ENCODE peak calls at places on chromosomes 1 and 21, in nine cellular contexts. T is effector memory CD4-positive, alpha-beta T cell; J is PC-3; D is hepatocyte; K is psoas muscle; S is cardiac muscle cell; H is left ventricle myocardium inferior; M is lower lobe of right lung; V is body of pancreas. C is an unnamed sample.

GRCh38 chr1:39268112-39268581 is 63.7 kb downstream of the MACF1 start:
- DNase-seq in K (no peak), S (peak; percentile 90), T (no peak), J (no peak), M (no peak), D (peak; percentile 49), H (no peak), V (peak; percentile 41), C (no peak)

GRCh38 chr1:204345425-204345824 is 14.3 kb downstream of the PLEKHA6 start:
- DNase-seq in S (no peak), T (no peak), H (no peak), K (no peak), V (no peak), D (no peak), M (no peak), J (no peak), C (no peak)

GRCh38 chr21:41783476-41784150 is 16.8 kb upstream of the RIPK4 start:
- DNase-seq in S (no peak), D (peak; percentile 85), M (no peak), J (peak; percentile 100), V (peak; percentile 74), T (no peak), H (no peak), K (no peak), C (no peak)

GRCh38 chr1:24540906-24541710 is 14.8 kb upstream of the NCMAP start:
- DNase-seq in D (peak; percentile 78), V (peak; percentile 75), M (no peak), H (no peak), S (peak; percentile 65), J (peak; percentile 83), T (no peak), K (no peak), C (no peak)

GRCh38 chr1:22739648-22740385 is 29.2 kb downstream of the EPHB2 start:
- DNase-seq in H (no peak), D (peak; percentile 77), S (peak; percentile 96), K (peak; percentile 69), M (no peak), J (no peak), T (no peak), V (no peak), C (no peak)

GRCh38 chr1:52237430-52237829 is 95.5 kb downstream of the ZFYVE9 start:
- DNase-seq in T (no peak), K (no peak), D (no peak), M (no peak), H (no peak), S (peak; percentile 61), J (peak; percentile 66), V (no peak), C (no peak)

GRCh38 chr1:230308821-230309220 is 117.3 kb downstream of the PGBD5 start:
- DNase-seq in S (no peak), V (no peak), K (no peak), M (no peak), J (no peak), D (no peak), T (no peak), H (no peak), C (peak; percentile 68)

GRCh38 chr1:24202987-24203386 is 15.9 kb upstream of the IFNLR1 start:
- DNase-seq in T (no peak), K (no peak), J (no peak), D (no peak), H (no peak), M (no peak), V (no peak), S (no peak), C (peak; percentile 51)

GRCh38 chr1:197356723-197357533 is 88.9 kb downstream of the CRB1 start:
- DNase-seq in J (peak; percentile 62), D (peak; percentile 66), S (peak; percentile 77), V (peak; percentile 44), T (no peak), K (no peak), M (no peak), H (no peak), C (no peak)

GRCh38 chr1:234932106-234932505 is 196.5 kb downstream of the TOMM20 start:
- DNase-seq in S (no peak), K (no peak), T (no peak), M (no peak), H (no peak), D (no peak), V (peak; percentile 4), J (no peak), C (no peak)

GRCh38 chr1:164895026-164895907 is 336.3 kb downstream of the PBX1 start:
- DNase-seq in J (peak; percentile 27), T (no peak), V (no peak), S (no peak), K (no peak), H (peak; percentile 29), M (no peak), D (no peak), C (peak; percentile 61)

GRCh38 chr1:162358928-162359327 is 17.7 kb downstream of the SPATA46 start:
- DNase-seq in T (no peak), K (no peak), D (no peak), M (no peak), H (no peak), S (no peak), V (no peak), J (no peak), C (no peak)

GRCh38 chr1:162360237-162360873 is 16.3 kb downstream of the SPATA46 start:
- DNase-seq in T (no peak), J (no peak), K (no peak), M (no peak), D (no peak), S (no peak), V (no peak), H (no peak), C (no peak)

GRCh38 chr1:162359523-162360236 is 17.0 kb downstream of the SPATA46 start:
- DNase-seq in V (no peak), S (no peak), J (no peak), T (no peak), D (no peak), H (no peak), M (no peak), K (no peak), C (no peak)

GRCh38 chr1:162361349-162361748 is 15.3 kb downstream of the SPATA46 start:
- DNase-seq in M (no peak), V (no peak), J (no peak), S (no peak), K (no peak), H (no peak), T (no peak), D (no peak), C (no peak)

GRCh38 chr1:162360874-162361260 is 15.8 kb downstream of the SPATA46 start:
- DNase-seq in S (no peak), J (no peak), V (no peak), D (no peak), K (no peak), T (no peak), M (no peak), H (no peak), C (no peak)
- H3K36me3 ChIP-seq in S (peaks cover 4% of the 10 kb centered on the region), J (no peaks in the 10 kb centered on the region), V (no peaks in the 10 kb centered on the region), D (no peaks in the 10 kb centered on the region), K (no peaks in the 10 kb centered on the region), T (no peaks in the 10 kb centered on the region), M (no peaks in the 10 kb centered on the region), H (no peaks in the 10 kb centered on the region), C (no peaks in the 10 kb centered on the region)

GRCh38 chr21:32392299-32392879 is 423 bp downstream of the URB1 start:
- DNase-seq in S (no peak), D (peak; percentile 19), H (no peak), V (no peak), K (no peak), M (no peak), T (no peak), J (peak; percentile 18), C (no peak)

GRCh38 chr21:32389337-32390015 is 3.3 kb downstream of the URB1 start:
- DNase-seq in M (no peak), S (peak; percentile 46), D (no peak), V (no peak), K (no peak), J (no peak), H (no peak), T (no peak), C (no peak)

GRCh38 chr21:32392880-32393676 is at the start of gene URB1:
- DNase-seq in M (peak; percentile 95), D (peak; percentile 90), S (peak; percentile 86), T (peak; percentile 92), V (peak; percentile 92), H (peak; percentile 93), J (peak; percentile 88), K (peak; percentile 93), C (peak; percentile 98)

GRCh38 chr21:32391755-32392154 is 1.1 kb downstream of the URB1 start:
- DNase-seq in J (no peak), T (no peak), D (no peak), M (no peak), V (no peak), S (no peak), H (no peak), K (no peak), C (no peak)

GRCh38 chr21:32393677-32394001 is 827 bp upstream of the URB1 start:
- DNase-seq in V (no peak), J (no peak), S (no peak), T (no peak), K (no peak), H (no peak), D (no peak), M (no peak), C (no peak)
- H3K4me3 ChIP-seq in V (no peak overlapping the region), J (peak overlapping the region; percentile 78), S (no peak overlapping the region), T (peak overlapping the region; percentile 85), K (peak overlapping the region; percentile 95), H (peak overlapping the region; percentile 100), D (no peak overlapping the region), M (peak overlapping the region; percentile 88), C (peak overlapping the region; percentile 51)

GRCh38 chr1:2913091-2913490 is 108.2 kb upstream of the ACTRT2 start:
- DNase-seq in T (no peak), J (no peak), K (no peak), H (no peak), S (no peak), D (no peak), V (no peak), M (no peak), C (no peak)

GRCh38 chr1:2911391-2912178 is 109.7 kb upstream of the ACTRT2 start:
- DNase-seq in H (no peak), S (no peak), M (no peak), T (no peak), K (no peak), V (no peak), J (no peak), D (no peak), C (no peak)

GRCh38 chr1:2910211-2910610 is 108.7 kb upstream of the TTC34 start:
- DNase-seq in T (no peak), S (no peak), V (no peak), D (no peak), M (no peak), K (no peak), J (no peak), H (no peak), C (no peak)

GRCh38 chr1:2914702-2915101 is 106.6 kb upstream of the ACTRT2 start:
- DNase-seq in S (no peak), H (no peak), D (no peak), T (no peak), V (peak; percentile 21), K (no peak), J (peak; percentile 14), M (no peak), C (no peak)

GRCh38 chr1:2912424-2912823 is 108.8 kb upstream of the ACTRT2 start:
- DNase-seq in S (no peak), H (no peak), J (no peak), T (no peak), D (no peak), K (no peak), V (no peak), M (no peak), C (no peak)
- H3K9me3 ChIP-seq in S (no peaks in the 10 kb centered on the region), H (no peaks in the 10 kb centered on the region), J (no peaks in the 10 kb centered on the region), T (no peaks in the 10 kb centered on the region), D (no peaks in the 10 kb centered on the region), K (no peaks in the 10 kb centered on the region), V (no peaks in the 10 kb centered on the region), M (no peaks in the 10 kb centered on the region), C (no peaks in the 10 kb centered on the region)

GRCh38 chr1:110160701-110161100 is 10.4 kb downstream of the SLC6A17 start:
- DNase-seq in S (no peak), D (no peak), T (no peak), K (no peak), J (no peak), V (no peak), M (no peak), H (no peak), C (no peak)
- H3K36me3 ChIP-seq in S (no peaks in the 10 kb centered on the region), D (no peaks in the 10 kb centered on the region), T (no peaks in the 10 kb centered on the region), K (no peaks in the 10 kb centered on the region), J (no peaks in the 10 kb centered on the region), V (no peaks in the 10 kb centered on the region), M (no peaks in the 10 kb centered on the region), H (no peaks in the 10 kb centered on the region), C (no peaks in the 10 kb centered on the region)

C was measured in kidney.